ENCODE peak calls at places on chromosome 1, in five cellular contexts. O is CD8-positive, alpha-beta T cell; X is A549; F is left ventricle myocardium superior; N is LoVo. M is an unnamed sample.

GRCh38 chr1:197526736-197527371 is 248.4 kb downstream of the DENND1B start:
- DNase-seq in O (no peak), X (peak; percentile 34), F (no peak), N (peak; percentile 65), M (no peak)

GRCh38 chr1:58687516-58687915 is 12.3 kb downstream of the MYSM1 start:
- DNase-seq in O (no peak), X (no peak), F (peak; percentile 47), N (no peak), M (no peak)

GRCh38 chr1:239811211-239811902 is 280.3 kb upstream of the FMN2 start:
- DNase-seq in O (no peak), X (no peak), F (no peak), N (no peak), M (no peak)

GRCh38 chr1:198778049-198778448 is 139.2 kb downstream of the PTPRC start:
- DNase-seq in O (no peak), X (no peak), F (peak; percentile 32), N (no peak), M (peak; percentile 76)

GRCh38 chr1:1732381-1732780 is 8.2 kb upstream of the CDK11A start:
- DNase-seq in O (no peak), X (no peak), F (no peak), N (no peak), M (no peak)

GRCh38 chr1:61301824-61302652 is 219.7 kb downstream of the NFIA start:
- DNase-seq in O (no peak), X (peak; percentile 38), F (no peak), N (no peak), M (no peak)

GRCh38 chr1:92655197-92655801 is 129.6 kb downstream of the EVI5 start:
- DNase-seq in O (no peak), X (no peak), F (no peak), N (no peak), M (no peak)

GRCh38 chr1:77060000-77060399 is 159.2 kb downstream of the PIGK start:
- DNase-seq in O (no peak), X (no peak), F (no peak), N (no peak), M (no peak)

GRCh38 chr1:68111804-68112436 is 61.5 kb upstream of the DIRAS3 start:
- DNase-seq in O (no peak), X (peak; percentile 79), F (peak; percentile 82), N (no peak), M (peak; percentile 79)

GRCh38 chr1:103492003-103492665 is 33.4 kb upstream of the RNPC3 start:
- DNase-seq in O (no peak), X (no peak), F (no peak), N (no peak), M (no peak)

GRCh38 chr1:39692152-39693064 is 1.2 kb upstream of the HPCAL4 start:
- DNase-seq in O (peak; percentile 10), X (no peak), F (no peak), N (no peak), M (no peak)